ENCODE peak calls at places on chromosomes 11 and 22, in five cellular contexts. S is activated CD4-positive, CD25-positive, alpha-beta regulatory T cell; A is A549; D is Calu3; Y is HFFc6. E is an unnamed sample.

GRCh38 chr11:2139691-2140337 is 625 bp upstream of the IGF2 start:
- DNase-seq in S (no peak), Y (no peak), A (no peak), D (no peak), E (no peak)

GRCh38 chr11:25910090-25910489 is 421.8 kb upstream of the ANO3 start:
- DNase-seq in D (no peak), S (no peak), A (no peak), Y (no peak), E (no peak)

GRCh38 chr22:33653525-33654063 is 266.7 kb downstream of the LARGE1 start:
- DNase-seq in A (no peak), D (no peak), Y (no peak), S (no peak), E (no peak)

GRCh38 chr11:27599217-27599616 is 92.6 kb upstream of the LIN7C start:
- DNase-seq in Y (no peak), S (no peak), A (peak), D (no peak), E (no peak)

GRCh38 chr11:120622189-120622912 is 110.8 kb downstream of the GRIK4 start:
- DNase-seq in Y (no peak), D (no peak), A (peak), S (no peak), E (no peak)

GRCh38 chr22:31977141-31977781 is 32.9 kb downstream of the YWHAH start:
- DNase-seq in S (peak), D (peak), A (peak), Y (peak), E (no peak)

GRCh38 chr11:60899021-60899936 is 7.1 kb downstream of the PRPF19 start:
- DNase-seq in D (peak), Y (peak), A (peak), S (no peak), E (no peak)

GRCh38 chr11:78223320-78223954 is 34.7 kb downstream of the USP35 start:
- DNase-seq in Y (no peak), A (no peak), D (no peak), S (no peak), E (no peak)